ENCODE peak calls at places on chromosome 5, in eight cellular contexts. One of them, this sample, is unnamed.

GRCh38 chr5:81789033-81789432 is 38.1 kb upstream of the SSBP2 start:
- DNase-seq in BJ: no peak
- DNase-seq in HL-60: no peak
- DNase-seq in body of pancreas: peak; percentile 30
- DNase-seq in endothelial cell: no peak
- DNase-seq in NB4: peak; percentile 64
- DNase-seq in cardiac fibroblast: peak; percentile 73
- DNase-seq in GM10248: no peak
- DNase-seq in this sample: no peak

GRCh38 chr5:170184007-170184687 is 48.6 kb upstream of the C5orf58 start:
- DNase-seq in BJ: no peak
- DNase-seq in HL-60: peak; percentile 54
- DNase-seq in body of pancreas: peak; percentile 68
- DNase-seq in endothelial cell: peak; percentile 85
- DNase-seq in NB4: peak; percentile 60
- DNase-seq in cardiac fibroblast: peak; percentile 65
- DNase-seq in GM10248: peak; percentile 67
- DNase-seq in this sample: peak; percentile 78

GRCh38 chr5:56737002-56737621 is 78.2 kb upstream of the MAP3K1 start:
- DNase-seq in BJ: peak; percentile 47
- DNase-seq in HL-60: peak; percentile 11
- DNase-seq in body of pancreas: no peak
- DNase-seq in endothelial cell: no peak
- DNase-seq in NB4: peak; percentile 67
- DNase-seq in cardiac fibroblast: peak; percentile 28
- DNase-seq in GM10248: no peak
- DNase-seq in this sample: no peak

GRCh38 chr5:109310315-109310714 is 99.5 kb downstream of the PJA2 start:
- DNase-seq in BJ: no peak
- DNase-seq in HL-60: no peak
- DNase-seq in body of pancreas: no peak
- DNase-seq in endothelial cell: no peak
- DNase-seq in NB4: no peak
- DNase-seq in cardiac fibroblast: no peak
- DNase-seq in GM10248: no peak
- DNase-seq in this sample: no peak

GRCh38 chr5:53478411-53479044 is 1.9 kb upstream of the FST start:
- DNase-seq in BJ: no peak
- DNase-seq in HL-60: peak; percentile 30
- DNase-seq in body of pancreas: peak; percentile 29
- DNase-seq in endothelial cell: peak; percentile 36
- DNase-seq in NB4: peak; percentile 52
- DNase-seq in cardiac fibroblast: peak; percentile 72
- DNase-seq in GM10248: peak; percentile 29
- DNase-seq in this sample: peak; percentile 73

GRCh38 chr5:485943-486491 is 38.2 kb downstream of the SLC9A3 start:
- DNase-seq in BJ: no peak
- DNase-seq in HL-60: no peak
- DNase-seq in body of pancreas: no peak
- DNase-seq in endothelial cell: no peak
- DNase-seq in NB4: peak; percentile 88
- DNase-seq in cardiac fibroblast: no peak
- DNase-seq in GM10248: no peak
- DNase-seq in this sample: no peak

GRCh38 chr5:150608991-150609390 is 31.5 kb upstream of the SYNPO start:
- DNase-seq in BJ: no peak
- DNase-seq in HL-60: no peak
- DNase-seq in body of pancreas: no peak
- DNase-seq in endothelial cell: no peak
- DNase-seq in NB4: no peak
- DNase-seq in cardiac fibroblast: no peak
- DNase-seq in GM10248: no peak
- DNase-seq in this sample: no peak

GRCh38 chr5:54455413-54456157 is at the start of gene HSPB3:
- DNase-seq in BJ: peak; percentile 79
- DNase-seq in HL-60: no peak
- DNase-seq in body of pancreas: no peak
- DNase-seq in endothelial cell: no peak
- DNase-seq in NB4: no peak
- DNase-seq in cardiac fibroblast: peak; percentile 6
- DNase-seq in GM10248: no peak
- DNase-seq in this sample: no peak

GRCh38 chr5:177366528-177367322 is 9.0 kb downstream of the RGS14 start:
- DNase-seq in BJ: peak; percentile 34
- DNase-seq in HL-60: no peak
- DNase-seq in body of pancreas: peak; percentile 96
- DNase-seq in endothelial cell: peak; percentile 83
- DNase-seq in NB4: no peak
- DNase-seq in cardiac fibroblast: peak; percentile 75
- DNase-seq in GM10248: no peak
- DNase-seq in this sample: peak; percentile 94

GRCh38 chr5:161311141-161311708 is 235.3 kb downstream of the GABRB2 start:
- DNase-seq in BJ: no peak
- DNase-seq in HL-60: no peak
- DNase-seq in body of pancreas: no peak
- DNase-seq in endothelial cell: no peak
- DNase-seq in NB4: no peak
- DNase-seq in cardiac fibroblast: no peak
- DNase-seq in GM10248: peak; percentile 31
- DNase-seq in this sample: no peak

GRCh38 chr5:125348221-125348692 is 601.8 kb upstream of the ZNF608 start:
- DNase-seq in BJ: no peak
- DNase-seq in HL-60: no peak
- DNase-seq in body of pancreas: no peak
- DNase-seq in endothelial cell: no peak
- DNase-seq in NB4: peak; percentile 13
- DNase-seq in cardiac fibroblast: peak; percentile 75
- DNase-seq in GM10248: no peak
- DNase-seq in this sample: peak; percentile 41

GRCh38 chr5:82222597-82223574 is 55.3 kb downstream of the RPS23 start:
- DNase-seq in BJ: no peak
- DNase-seq in HL-60: no peak
- DNase-seq in body of pancreas: no peak
- DNase-seq in endothelial cell: no peak
- DNase-seq in NB4: no peak
- DNase-seq in cardiac fibroblast: peak; percentile 64
- DNase-seq in GM10248: no peak
- DNase-seq in this sample: no peak

GRCh38 chr5:176529824-176530195 is 7.4 kb downstream of the RNF44 start:
- DNase-seq in BJ: no peak
- DNase-seq in HL-60: peak; percentile 81
- DNase-seq in body of pancreas: no peak
- DNase-seq in endothelial cell: no peak
- DNase-seq in NB4: no peak
- DNase-seq in cardiac fibroblast: no peak
- DNase-seq in GM10248: peak; percentile 46
- DNase-seq in this sample: no peak

GRCh38 chr5:178227138-178227659 is 5.4 kb downstream of the PHYKPL start:
- DNase-seq in BJ: no peak
- DNase-seq in HL-60: no peak
- DNase-seq in body of pancreas: no peak
- DNase-seq in endothelial cell: no peak
- DNase-seq in NB4: no peak
- DNase-seq in cardiac fibroblast: peak; percentile 60
- DNase-seq in GM10248: no peak
- DNase-seq in this sample: no peak

GRCh38 chr5:122078116-122078865 is at the start of gene LOX:
- DNase-seq in BJ: peak; percentile 98
- DNase-seq in HL-60: peak; percentile 4
- DNase-seq in body of pancreas: peak; percentile 60
- DNase-seq in endothelial cell: peak; percentile 37
- DNase-seq in NB4: peak; percentile 62
- DNase-seq in cardiac fibroblast: peak; percentile 96
- DNase-seq in GM10248: peak; percentile 16
- DNase-seq in this sample: peak; percentile 56

GRCh38 chr5:111427762-111428161 is 84.6 kb downstream of the STARD4 start:
- DNase-seq in BJ: no peak
- DNase-seq in HL-60: no peak
- DNase-seq in body of pancreas: no peak
- DNase-seq in endothelial cell: no peak
- DNase-seq in NB4: no peak
- DNase-seq in cardiac fibroblast: no peak
- DNase-seq in GM10248: no peak
- DNase-seq in this sample: no peak

GRCh38 chr5:21398511-21398910 is 1410.5 kb upstream of the CDH18 start:
- DNase-seq in BJ: no peak
- DNase-seq in HL-60: no peak
- DNase-seq in body of pancreas: no peak
- DNase-seq in endothelial cell: no peak
- DNase-seq in NB4: no peak
- DNase-seq in cardiac fibroblast: no peak
- DNase-seq in GM10248: no peak
- DNase-seq in this sample: peak; percentile 10

GRCh38 chr5:21397693-21398092 is 1409.7 kb upstream of the CDH18 start:
- DNase-seq in BJ: no peak
- DNase-seq in HL-60: no peak
- DNase-seq in body of pancreas: no peak
- DNase-seq in endothelial cell: no peak
- DNase-seq in NB4: no peak
- DNase-seq in cardiac fibroblast: no peak
- DNase-seq in GM10248: no peak
- DNase-seq in this sample: no peak
- TF ChIP-seq CTCF in BJ: no peak
- TF ChIP-seq CTCF in HL-60: no peak
- TF ChIP-seq CTCF in body of pancreas: no peak
- TF ChIP-seq CTCF in endothelial cell: no peak
- TF ChIP-seq CTCF in NB4: no peak
- TF ChIP-seq CTCF in cardiac fibroblast: no peak
- TF ChIP-seq CTCF in GM10248: no peak
- TF ChIP-seq CTCF in this sample: no peak

GRCh38 chr5:107576155-107576554 is 94.6 kb downstream of the EFNA5 start:
- DNase-seq in BJ: no peak
- DNase-seq in HL-60: no peak
- DNase-seq in body of pancreas: no peak
- DNase-seq in endothelial cell: no peak
- DNase-seq in NB4: no peak
- DNase-seq in cardiac fibroblast: no peak
- DNase-seq in GM10248: no peak
- DNase-seq in this sample: no peak

GRCh38 chr5:107580902-107581823 is 89.6 kb downstream of the EFNA5 start:
- DNase-seq in BJ: no peak
- DNase-seq in HL-60: no peak
- DNase-seq in body of pancreas: no peak
- DNase-seq in endothelial cell: no peak
- DNase-seq in NB4: no peak
- DNase-seq in cardiac fibroblast: peak; percentile 38
- DNase-seq in GM10248: no peak
- DNase-seq in this sample: no peak

GRCh38 chr5:107578051-107578635 is 92.6 kb downstream of the EFNA5 start:
- DNase-seq in BJ: no peak
- DNase-seq in HL-60: no peak
- DNase-seq in body of pancreas: no peak
- DNase-seq in endothelial cell: no peak
- DNase-seq in NB4: no peak
- DNase-seq in cardiac fibroblast: no peak
- DNase-seq in GM10248: no peak
- DNase-seq in this sample: no peak

GRCh38 chr5:107576736-107577440 is 93.8 kb downstream of the EFNA5 start:
- DNase-seq in BJ: no peak
- DNase-seq in HL-60: no peak
- DNase-seq in body of pancreas: no peak
- DNase-seq in endothelial cell: no peak
- DNase-seq in NB4: no peak
- DNase-seq in cardiac fibroblast: no peak
- DNase-seq in GM10248: no peak
- DNase-seq in this sample: no peak

DNA sequence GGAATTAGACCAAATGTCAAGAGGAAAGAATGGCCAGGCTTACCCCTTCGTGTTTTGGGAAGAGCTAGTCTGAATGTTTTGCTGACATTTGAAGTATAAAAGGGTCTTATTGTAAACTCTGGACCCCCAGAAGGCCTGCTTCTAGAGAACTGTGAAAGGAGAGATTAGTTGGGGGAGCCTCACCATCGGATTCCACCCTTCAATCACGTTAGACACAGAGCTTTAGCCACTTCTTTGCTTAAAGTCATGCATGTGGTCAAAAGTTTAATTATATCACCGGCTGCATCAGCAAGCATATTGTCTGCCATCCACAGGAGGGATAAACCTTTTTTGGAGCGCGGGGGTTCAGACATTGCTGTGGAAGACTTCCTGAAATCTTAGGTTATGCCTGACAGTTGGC is 93.2 kb downstream of the EFNA5 start:
- DNase-seq in BJ: no peak
- DNase-seq in HL-60: no peak
- DNase-seq in body of pancreas: no peak
- DNase-seq in endothelial cell: no peak
- DNase-seq in NB4: no peak
- DNase-seq in cardiac fibroblast: no peak
- DNase-seq in GM10248: no peak
- DNase-seq in this sample: no peak
- TF ChIP-seq CTCF in BJ: no peak
- TF ChIP-seq CTCF in HL-60: no peak
- TF ChIP-seq CTCF in body of pancreas: no peak
- TF ChIP-seq CTCF in endothelial cell: no peak
- TF ChIP-seq CTCF in NB4: no peak
- TF ChIP-seq CTCF in cardiac fibroblast: no peak
- TF ChIP-seq CTCF in GM10248: no peak
- TF ChIP-seq CTCF in this sample: no peak

DNA sequence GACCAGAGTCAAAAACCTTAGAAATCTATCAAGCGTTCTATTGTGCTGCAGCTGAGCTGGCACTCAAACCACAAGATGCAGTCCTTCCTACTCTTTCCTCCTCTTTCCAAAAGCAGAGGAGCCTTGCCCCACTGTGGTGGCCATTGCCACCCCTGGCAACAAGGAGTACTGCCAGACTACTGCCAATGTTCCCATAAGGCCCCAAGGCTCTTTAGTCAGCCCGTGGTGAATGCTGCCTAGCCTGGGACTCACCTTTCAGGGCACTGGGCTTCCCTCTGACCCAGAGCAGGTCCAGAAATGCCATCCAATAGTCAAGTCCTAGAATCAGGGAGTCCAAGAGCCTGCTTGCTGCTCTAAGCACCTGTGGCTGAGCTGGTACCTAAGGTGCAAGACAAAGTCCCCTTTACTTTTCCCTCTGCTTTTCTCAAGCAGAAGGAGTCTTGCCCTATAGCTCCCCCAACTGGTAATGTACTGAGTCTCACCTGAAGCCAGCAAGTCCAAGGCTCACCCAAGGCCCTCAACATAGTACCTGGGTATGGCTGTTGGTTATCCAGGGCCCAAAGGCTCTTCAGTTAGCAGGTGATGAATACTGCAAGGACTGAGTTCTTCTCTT is 219.4 kb downstream of the ATPSCKMT start:
- DNase-seq in BJ: no peak
- DNase-seq in HL-60: peak; percentile 7
- DNase-seq in body of pancreas: no peak
- DNase-seq in endothelial cell: peak; percentile 53
- DNase-seq in NB4: peak; percentile 46
- DNase-seq in cardiac fibroblast: peak; percentile 70
- DNase-seq in GM10248: no peak
- DNase-seq in this sample: peak; percentile 18
- TF ChIP-seq CTCF in BJ: peak; percentile 62
- TF ChIP-seq CTCF in HL-60: no peak
- TF ChIP-seq CTCF in body of pancreas: no peak
- TF ChIP-seq CTCF in endothelial cell: peak; percentile 18
- TF ChIP-seq CTCF in NB4: peak; percentile 44
- TF ChIP-seq CTCF in cardiac fibroblast: peak; percentile 57
- TF ChIP-seq CTCF in GM10248: peak; percentile 21
- TF ChIP-seq CTCF in this sample: peak; percentile 39

GRCh38 chr5:163695817-163696216 is 190.4 kb downstream of the MAT2B start:
- DNase-seq in BJ: no peak
- DNase-seq in HL-60: no peak
- DNase-seq in body of pancreas: no peak
- DNase-seq in endothelial cell: no peak
- DNase-seq in NB4: no peak
- DNase-seq in cardiac fibroblast: no peak
- DNase-seq in GM10248: no peak
- DNase-seq in this sample: no peak

GRCh38 chr5:163696270-163696887 is 191.0 kb downstream of the MAT2B start:
- DNase-seq in BJ: peak; percentile 16
- DNase-seq in HL-60: peak; percentile 55
- DNase-seq in body of pancreas: peak; percentile 33
- DNase-seq in endothelial cell: peak; percentile 56
- DNase-seq in NB4: peak; percentile 74
- DNase-seq in cardiac fibroblast: peak; percentile 90
- DNase-seq in GM10248: peak; percentile 20
- DNase-seq in this sample: peak; percentile 49
- TF ChIP-seq CTCF in BJ: peak; percentile 77
- TF ChIP-seq CTCF in HL-60: peak; percentile 67
- TF ChIP-seq CTCF in body of pancreas: peak; percentile 70
- TF ChIP-seq CTCF in endothelial cell: no peak
- TF ChIP-seq CTCF in NB4: peak; percentile 61
- TF ChIP-seq CTCF in cardiac fibroblast: peak; percentile 75
- TF ChIP-seq CTCF in GM10248: peak; percentile 57
- TF ChIP-seq CTCF in this sample: peak; percentile 74

This sample was measured in nephron progenitor cell.